ENCODE peak calls at places on chromosomes 6 and 20, in five cellular contexts. A is colonic mucosa, D is NCI-H774, S is posterior vena cava, H is G401. W is an unnamed sample.

GRCh38 chr20:6530916-6531315 is 236.6 kb upstream of the BMP2 start:
- DNase-seq in D (no peak), S (no peak), H (no peak), A (no peak), W (no peak)

GRCh38 chr6:83893024-83893423 is 33.5 kb downstream of the CYB5R4 start:
- DNase-seq in H (no peak), D (peak; percentile 27), S (no peak), A (no peak), W (no peak)

GRCh38 chr20:40497781-40498691 is 191.0 kb downstream of the MAFB start:
- DNase-seq in S (peak; percentile 88), D (no peak), H (no peak), A (no peak), W (no peak)

GRCh38 chr6:79946773-79947190 is 571 bp downstream of the ELOVL4 start:
- DNase-seq in A (peak; percentile 26), S (peak; percentile 81), H (peak; percentile 74), D (peak; percentile 35), W (peak; percentile 73)

GRCh38 chr6:88908598-88909548 is 54.5 kb downstream of the RNGTT start:
- DNase-seq in A (no peak), D (no peak), H (no peak), S (no peak), W (no peak)

GRCh38 chr20:25340380-25340779 is 50.3 kb downstream of the ABHD12 start:
- DNase-seq in D (no peak), S (no peak), H (no peak), A (no peak), W (peak; percentile 49)

GRCh38 chr6:158184598-158184997 is 16.4 kb downstream of the GTF2H5 start:
- DNase-seq in D (no peak), H (no peak), S (no peak), A (no peak), W (no peak)

GRCh38 chr6:150165020-150165702 is 22.3 kb downstream of the PPP1R14C start:
- DNase-seq in D (no peak), H (no peak), A (no peak), S (no peak), W (no peak)

GRCh38 chr6:129753422-129753821 is 43.4 kb upstream of the ARHGAP18 start:
- DNase-seq in S (no peak), D (no peak), H (no peak), A (no peak), W (no peak)

GRCh38 chr6:110646951-110647910 is 168.0 kb downstream of the CDK19 start:
- DNase-seq in A (no peak), S (no peak), H (no peak), D (no peak), W (no peak)

GRCh38 chr20:53920647-53921245 is 149.6 kb downstream of the BCAS1 start:
- DNase-seq in A (no peak), S (no peak), D (no peak), H (no peak), W (no peak)

W was measured in NCI-H146.